ENCODE peak calls at places on chromosomes 4 and X, in eight cellular contexts. One of them, this sample, is unnamed.

GRCh38 chr4:53963336-53963735 is 101.1 kb downstream of the CHIC2 start:
- DNase-seq in mesothelial cell of epicardium: no peak
- DNase-seq in lung: no peak
- DNase-seq in ovary: no peak
- DNase-seq in bronchial epithelial cell: no peak
- DNase-seq in astrocyte of the spinal cord: no peak
- DNase-seq in heart right ventricle: no peak
- DNase-seq in stomach: no peak
- DNase-seq in this sample: no peak

GRCh38 chr4:30208731-30209435 is 511.3 kb upstream of the PCDH7 start:
- DNase-seq in mesothelial cell of epicardium: no peak
- DNase-seq in lung: no peak
- DNase-seq in ovary: no peak
- DNase-seq in bronchial epithelial cell: peak
- DNase-seq in astrocyte of the spinal cord: peak
- DNase-seq in heart right ventricle: no peak
- DNase-seq in stomach: no peak
- DNase-seq in this sample: no peak

GRCh38 chr4:109967798-109968520 is 55.3 kb downstream of the EGF start:
- DNase-seq in mesothelial cell of epicardium: no peak
- DNase-seq in lung: no peak
- DNase-seq in ovary: no peak
- DNase-seq in bronchial epithelial cell: peak
- DNase-seq in astrocyte of the spinal cord: peak
- DNase-seq in heart right ventricle: no peak
- DNase-seq in stomach: no peak
- DNase-seq in this sample: no peak

GRCh38 chr4:140242357-140243284 is 88.6 kb upstream of the MAML3 start:
- DNase-seq in mesothelial cell of epicardium: no peak
- DNase-seq in lung: no peak
- DNase-seq in ovary: no peak
- DNase-seq in bronchial epithelial cell: no peak
- DNase-seq in astrocyte of the spinal cord: no peak
- DNase-seq in heart right ventricle: no peak
- DNase-seq in stomach: no peak
- DNase-seq in this sample: no peak

GRCh38 chr4:113347245-113347644 is 297.8 kb downstream of the ANK2 start:
- DNase-seq in mesothelial cell of epicardium: no peak
- DNase-seq in lung: no peak
- DNase-seq in ovary: no peak
- DNase-seq in bronchial epithelial cell: peak
- DNase-seq in astrocyte of the spinal cord: peak
- DNase-seq in heart right ventricle: no peak
- DNase-seq in stomach: no peak
- DNase-seq in this sample: no peak

GRCh38 chrX:96685205-96686099 is 810 bp downstream of the DIAPH2 start:
- DNase-seq in mesothelial cell of epicardium: no peak
- DNase-seq in lung: peak
- DNase-seq in ovary: peak
- DNase-seq in bronchial epithelial cell: peak
- DNase-seq in astrocyte of the spinal cord: peak
- DNase-seq in heart right ventricle: peak
- DNase-seq in stomach: peak
- DNase-seq in this sample: peak

GRCh38 chrX:3159995-3160715 is 118.9 kb downstream of the ARSF start:
- DNase-seq in mesothelial cell of epicardium: no peak
- DNase-seq in lung: no peak
- DNase-seq in ovary: no peak
- DNase-seq in bronchial epithelial cell: no peak
- DNase-seq in astrocyte of the spinal cord: no peak
- DNase-seq in heart right ventricle: no peak
- DNase-seq in stomach: no peak
- DNase-seq in this sample: no peak

GRCh38 chr4:160523236-160523635 is 1420.4 kb downstream of the RAPGEF2 start:
- DNase-seq in mesothelial cell of epicardium: no peak
- DNase-seq in lung: no peak
- DNase-seq in ovary: no peak
- DNase-seq in bronchial epithelial cell: no peak
- DNase-seq in astrocyte of the spinal cord: peak
- DNase-seq in heart right ventricle: no peak
- DNase-seq in stomach: no peak
- DNase-seq in this sample: no peak

GRCh38 chrX:17375361-17375630 is 296 bp downstream of the NHS start:
- DNase-seq in mesothelial cell of epicardium: no peak
- DNase-seq in lung: no peak
- DNase-seq in ovary: no peak
- DNase-seq in bronchial epithelial cell: no peak
- DNase-seq in astrocyte of the spinal cord: no peak
- DNase-seq in heart right ventricle: no peak
- DNase-seq in stomach: no peak
- DNase-seq in this sample: no peak

GRCh38 chrX:110226931-110227330 is 91.0 kb downstream of the AMMECR1 start:
- DNase-seq in mesothelial cell of epicardium: no peak
- DNase-seq in lung: no peak
- DNase-seq in ovary: no peak
- DNase-seq in bronchial epithelial cell: peak
- DNase-seq in astrocyte of the spinal cord: no peak
- DNase-seq in heart right ventricle: no peak
- DNase-seq in stomach: no peak
- DNase-seq in this sample: no peak

GRCh38 chr4:123856689-123857545 is 460.3 kb downstream of the SPRY1 start:
- DNase-seq in mesothelial cell of epicardium: no peak
- DNase-seq in lung: no peak
- DNase-seq in ovary: peak
- DNase-seq in bronchial epithelial cell: peak
- DNase-seq in astrocyte of the spinal cord: peak
- DNase-seq in heart right ventricle: peak
- DNase-seq in stomach: peak
- DNase-seq in this sample: no peak

GRCh38 chr4:16864199-16864598 is 34.2 kb downstream of the LDB2 start:
- DNase-seq in mesothelial cell of epicardium: no peak
- DNase-seq in lung: no peak
- DNase-seq in ovary: no peak
- DNase-seq in bronchial epithelial cell: no peak
- DNase-seq in astrocyte of the spinal cord: no peak
- DNase-seq in heart right ventricle: no peak
- DNase-seq in stomach: no peak
- DNase-seq in this sample: no peak

GRCh38 chr4:102665527-102665926 is 95.2 kb downstream of the MANBA start:
- DNase-seq in mesothelial cell of epicardium: no peak
- DNase-seq in lung: no peak
- DNase-seq in ovary: no peak
- DNase-seq in bronchial epithelial cell: peak
- DNase-seq in astrocyte of the spinal cord: peak
- DNase-seq in heart right ventricle: no peak
- DNase-seq in stomach: no peak
- DNase-seq in this sample: no peak

GRCh38 chrX:110512341-110512740 is 153.7 kb downstream of the RTL9 start:
- DNase-seq in mesothelial cell of epicardium: no peak
- DNase-seq in lung: no peak
- DNase-seq in ovary: no peak
- DNase-seq in bronchial epithelial cell: no peak
- DNase-seq in astrocyte of the spinal cord: no peak
- DNase-seq in heart right ventricle: no peak
- DNase-seq in stomach: no peak
- DNase-seq in this sample: no peak

GRCh38 chr4:78545275-78546246 is 6.0 kb upstream of the ANXA3 start:
- DNase-seq in mesothelial cell of epicardium: no peak
- DNase-seq in lung: no peak
- DNase-seq in ovary: no peak
- DNase-seq in bronchial epithelial cell: no peak
- DNase-seq in astrocyte of the spinal cord: no peak
- DNase-seq in heart right ventricle: no peak
- DNase-seq in stomach: no peak
- DNase-seq in this sample: no peak

GRCh38 chr4:152500798-152501434 is 35.0 kb downstream of the FBXW7 start:
- DNase-seq in mesothelial cell of epicardium: no peak
- DNase-seq in lung: peak
- DNase-seq in ovary: no peak
- DNase-seq in bronchial epithelial cell: peak
- DNase-seq in astrocyte of the spinal cord: peak
- DNase-seq in heart right ventricle: no peak
- DNase-seq in stomach: peak
- DNase-seq in this sample: peak

GRCh38 chr4:166309286-166309685 is 436.2 kb downstream of the TLL1 start:
- DNase-seq in mesothelial cell of epicardium: no peak
- DNase-seq in lung: no peak
- DNase-seq in ovary: no peak
- DNase-seq in bronchial epithelial cell: no peak
- DNase-seq in astrocyte of the spinal cord: peak
- DNase-seq in heart right ventricle: no peak
- DNase-seq in stomach: no peak
- DNase-seq in this sample: no peak

GRCh38 chr4:140924761-140925392 is 168.7 kb upstream of the TBC1D9 start:
- DNase-seq in mesothelial cell of epicardium: no peak
- DNase-seq in lung: no peak
- DNase-seq in ovary: no peak
- DNase-seq in bronchial epithelial cell: no peak
- DNase-seq in astrocyte of the spinal cord: no peak
- DNase-seq in heart right ventricle: no peak
- DNase-seq in stomach: no peak
- DNase-seq in this sample: no peak

GRCh38 chr4:169103966-169104412 is 93.9 kb upstream of the CBR4 start:
- DNase-seq in mesothelial cell of epicardium: no peak
- DNase-seq in lung: no peak
- DNase-seq in ovary: no peak
- DNase-seq in bronchial epithelial cell: peak
- DNase-seq in astrocyte of the spinal cord: peak
- DNase-seq in heart right ventricle: no peak
- DNase-seq in stomach: no peak
- DNase-seq in this sample: no peak

GRCh38 chrX:143437439-143437838 is 79.8 kb downstream of the SPANXN3 start:
- DNase-seq in mesothelial cell of epicardium: no peak
- DNase-seq in lung: no peak
- DNase-seq in ovary: no peak
- DNase-seq in bronchial epithelial cell: no peak
- DNase-seq in astrocyte of the spinal cord: peak
- DNase-seq in heart right ventricle: no peak
- DNase-seq in stomach: no peak
- DNase-seq in this sample: no peak

GRCh38 chr4:15778742-15779231 is 659 bp downstream of the CD38 start:
- DNase-seq in mesothelial cell of epicardium: no peak
- DNase-seq in lung: peak
- DNase-seq in ovary: peak
- DNase-seq in bronchial epithelial cell: no peak
- DNase-seq in astrocyte of the spinal cord: peak
- DNase-seq in heart right ventricle: peak
- DNase-seq in stomach: no peak
- DNase-seq in this sample: peak

GRCh38 chrX:70979136-70979762 is 48.4 kb upstream of the SLC7A3 start:
- DNase-seq in mesothelial cell of epicardium: no peak
- DNase-seq in lung: no peak
- DNase-seq in ovary: no peak
- DNase-seq in bronchial epithelial cell: peak
- DNase-seq in astrocyte of the spinal cord: peak
- DNase-seq in heart right ventricle: no peak
- DNase-seq in stomach: no peak
- DNase-seq in this sample: no peak

GRCh38 chr4:184953971-184954370 is 64.3 kb upstream of the HELT start:
- DNase-seq in mesothelial cell of epicardium: no peak
- DNase-seq in lung: no peak
- DNase-seq in ovary: no peak
- DNase-seq in bronchial epithelial cell: no peak
- DNase-seq in astrocyte of the spinal cord: no peak
- DNase-seq in heart right ventricle: no peak
- DNase-seq in stomach: no peak
- DNase-seq in this sample: no peak

DNA sequence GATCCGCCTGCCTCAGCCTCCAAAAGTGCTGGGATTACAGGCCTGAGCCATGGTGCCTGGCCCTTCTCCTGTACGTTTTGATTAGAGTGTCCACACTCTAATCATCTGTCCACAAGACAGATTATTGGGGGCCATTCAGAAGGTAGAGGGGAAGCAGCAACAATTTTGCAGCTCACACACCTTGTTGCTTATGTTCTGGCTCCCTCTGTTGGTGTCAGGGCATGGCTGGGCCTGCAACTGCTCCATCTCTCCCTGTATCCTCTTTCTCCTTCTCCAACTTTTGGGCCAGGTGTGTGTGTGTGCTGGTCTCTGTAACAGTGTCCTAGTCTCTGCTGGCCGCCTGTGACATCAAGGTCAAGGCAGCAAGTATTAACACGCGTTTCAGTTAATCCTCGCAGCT is 125.5 kb upstream of the MBNL3 start:
- DNase-seq in mesothelial cell of epicardium: no peak
- DNase-seq in lung: no peak
- DNase-seq in ovary: no peak
- DNase-seq in bronchial epithelial cell: peak
- DNase-seq in astrocyte of the spinal cord: no peak
- DNase-seq in heart right ventricle: no peak
- DNase-seq in stomach: no peak
- DNase-seq in this sample: no peak
- TF ChIP-seq CTCF in mesothelial cell of epicardium: no peak
- TF ChIP-seq CTCF in lung: no peak
- TF ChIP-seq CTCF in ovary: no peak
- TF ChIP-seq CTCF in bronchial epithelial cell: peak
- TF ChIP-seq CTCF in astrocyte of the spinal cord: peak
- TF ChIP-seq CTCF in heart right ventricle: no peak
- TF ChIP-seq CTCF in stomach: no peak
- TF ChIP-seq CTCF in this sample: no peak

DNA sequence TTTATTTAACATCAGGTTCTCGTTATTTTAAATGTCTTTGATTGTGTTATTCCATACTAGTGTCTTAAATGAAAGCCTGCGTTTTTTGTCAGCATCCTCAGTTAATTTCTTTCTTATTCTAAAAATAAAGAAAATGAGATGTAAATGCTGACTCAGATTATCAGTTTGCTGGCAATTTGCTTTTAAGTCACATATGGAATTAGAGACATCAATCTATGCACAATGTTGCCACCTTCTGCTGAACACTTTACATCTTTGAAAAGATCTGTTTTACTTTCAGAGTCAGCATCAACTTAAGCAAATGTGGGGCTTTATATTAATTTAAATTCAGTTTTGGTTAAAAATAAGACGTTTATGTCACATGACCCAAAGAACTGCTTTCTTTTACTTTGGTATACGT is 99.2 kb downstream of the ADGRL3 start:
- DNase-seq in mesothelial cell of epicardium: no peak
- DNase-seq in lung: no peak
- DNase-seq in ovary: no peak
- DNase-seq in bronchial epithelial cell: no peak
- DNase-seq in astrocyte of the spinal cord: no peak
- DNase-seq in heart right ventricle: no peak
- DNase-seq in stomach: no peak
- DNase-seq in this sample: no peak
- TF ChIP-seq CTCF in mesothelial cell of epicardium: no peak
- TF ChIP-seq CTCF in lung: no peak
- TF ChIP-seq CTCF in ovary: no peak
- TF ChIP-seq CTCF in bronchial epithelial cell: no peak
- TF ChIP-seq CTCF in astrocyte of the spinal cord: no peak
- TF ChIP-seq CTCF in heart right ventricle: no peak
- TF ChIP-seq CTCF in stomach: no peak
- TF ChIP-seq CTCF in this sample: no peak

GRCh38 chr4:8319731-8320385 is 50.3 kb downstream of the HTRA3 start:
- DNase-seq in mesothelial cell of epicardium: peak
- DNase-seq in lung: no peak
- DNase-seq in ovary: peak
- DNase-seq in bronchial epithelial cell: peak
- DNase-seq in astrocyte of the spinal cord: no peak
- DNase-seq in heart right ventricle: peak
- DNase-seq in stomach: peak
- DNase-seq in this sample: no peak
- TF ChIP-seq CTCF in mesothelial cell of epicardium: no peak
- TF ChIP-seq CTCF in lung: no peak
- TF ChIP-seq CTCF in ovary: no peak
- TF ChIP-seq CTCF in bronchial epithelial cell: no peak
- TF ChIP-seq CTCF in astrocyte of the spinal cord: no peak
- TF ChIP-seq CTCF in heart right ventricle: no peak
- TF ChIP-seq CTCF in stomach: no peak
- TF ChIP-seq CTCF in this sample: no peak

GRCh38 chr4:39435875-39436563 is 22.7 kb downstream of the RPL9 start:
- DNase-seq in mesothelial cell of epicardium: no peak
- DNase-seq in lung: no peak
- DNase-seq in ovary: no peak
- DNase-seq in bronchial epithelial cell: no peak
- DNase-seq in astrocyte of the spinal cord: no peak
- DNase-seq in heart right ventricle: no peak
- DNase-seq in stomach: no peak
- DNase-seq in this sample: no peak
- TF ChIP-seq CTCF in mesothelial cell of epicardium: no peak
- TF ChIP-seq CTCF in lung: no peak
- TF ChIP-seq CTCF in ovary: no peak
- TF ChIP-seq CTCF in bronchial epithelial cell: peak
- TF ChIP-seq CTCF in astrocyte of the spinal cord: peak
- TF ChIP-seq CTCF in heart right ventricle: no peak
- TF ChIP-seq CTCF in stomach: no peak
- TF ChIP-seq CTCF in this sample: no peak

This sample was measured in GM13976.